ENCODE peak calls at places on chromosomes 4 and X, in six cellular contexts. X is iPS-NIHi11; F is stimulated activated CD4-positive, alpha-beta T cell treated with anti-CD3 and anti-CD28 coated beads, Interleukin-4, amount 100 ng/mL, for 24 hours; V is HuH-7.5; I is colonic mucosa; L is T-helper 17 cell. J is an unnamed sample.

GRCh38 chr4:1244978-1245471 is 3.9 kb downstream of the CTBP1 start:
- DNase-seq in X (no peak), F (no peak), V (peak), I (no peak), L (no peak), J (no peak)

GRCh38 chrX:143634701-143635442 is 1.0 kb downstream of the SLITRK4 start:
- DNase-seq in X (peak), F (no peak), V (no peak), I (no peak), L (no peak), J (no peak)

GRCh38 chr4:1470816-1471442 is 64.7 kb upstream of the NKX1-1 start:
- DNase-seq in X (peak), F (no peak), V (no peak), I (no peak), L (peak), J (no peak)

GRCh38 chr4:146545102-146545501 is 23.4 kb upstream of the SLC10A7 start:
- DNase-seq in X (peak), F (no peak), V (no peak), I (no peak), L (no peak), J (no peak)

GRCh38 chrX:56995271-56995994 is at the start of gene SPIN3:
- DNase-seq in X (peak), F (peak), V (no peak), I (peak), L (peak), J (peak)

GRCh38 chrX:150543230-150544155 is 24.9 kb upstream of the MTM1 start:
- DNase-seq in X (no peak), F (no peak), V (no peak), I (no peak), L (no peak), J (no peak)

GRCh38 chr4:113358784-113359183 is 309.3 kb downstream of the ANK2 start:
- DNase-seq in X (no peak), F (no peak), V (no peak), I (no peak), L (no peak), J (no peak)

GRCh38 chrX:103779156-103779555 is 2.5 kb downstream of the PLP1 start:
- DNase-seq in X (no peak), F (no peak), V (no peak), I (no peak), L (no peak), J (no peak)

GRCh38 chrX:13428055-13428786 is 108.4 kb upstream of the ATXN3L start:
- DNase-seq in X (peak), F (peak), V (no peak), I (no peak), L (no peak), J (no peak)

GRCh38 chrX:31258163-31258562 is 186.3 kb upstream of the FTHL17 start:
- DNase-seq in X (no peak), F (no peak), V (no peak), I (no peak), L (no peak), J (no peak)

GRCh38 chr4:10074767-10075105 is 41.9 kb downstream of the WDR1 start:
- DNase-seq in X (peak), F (no peak), V (peak), I (no peak), L (peak), J (no peak)

GRCh38 chrX:120604359-120604782 is 470 bp downstream of the MCTS1 start:
- DNase-seq in X (peak), F (peak), V (peak), I (peak), L (peak), J (peak)

GRCh38 chr4:166165829-166166420 is 292.9 kb downstream of the TLL1 start:
- DNase-seq in X (peak), F (no peak), V (peak), I (peak), L (no peak), J (no peak)

GRCh38 chr4:140595065-140595464 is 26.3 kb upstream of the UCP1 start:
- DNase-seq in X (peak), F (no peak), V (peak), I (peak), L (no peak), J (peak)

GRCh38 chr4:33650036-33650435 is 2594.3 kb downstream of the ARAP2 start:
- DNase-seq in X (no peak), F (no peak), V (no peak), I (no peak), L (no peak), J (no peak)

GRCh38 chrX:106802063-106802387 is 448 bp upstream of the TBC1D8B start:
- DNase-seq in X (no peak), F (no peak), V (no peak), I (no peak), L (no peak), J (no peak)

GRCh38 chr4:20353646-20354045 is 101.9 kb downstream of the SLIT2 start:
- DNase-seq in X (no peak), F (no peak), V (no peak), I (no peak), L (no peak), J (no peak)

GRCh38 chrX:47456080-47456479 is 26.9 kb downstream of the ZNF41 start:
- DNase-seq in X (no peak), F (no peak), V (no peak), I (no peak), L (no peak), J (no peak)

GRCh38 chr4:7772708-7773385 is 166.8 kb downstream of the AFAP1 start:
- DNase-seq in X (peak), F (no peak), V (no peak), I (peak), L (no peak), J (peak)

GRCh38 chrX:153681175-153681574 is 6.6 kb upstream of the SLC6A8 start:
- DNase-seq in X (no peak), F (no peak), V (no peak), I (no peak), L (no peak), J (no peak)

GRCh38 chr4:17619416-17620105 is 5.1 kb downstream of the MED28 start:
- DNase-seq in X (no peak), F (no peak), V (no peak), I (no peak), L (no peak), J (no peak)

GRCh38 chr4:189409158-189409557 is 531.5 kb upstream of the FRG1 start:
- DNase-seq in X (no peak), F (no peak), V (no peak), I (no peak), L (no peak), J (no peak)

GRCh38 chr4:153127773-153128494 is 76.3 kb upstream of the TRIM2 start:
- DNase-seq in X (peak), F (peak), V (peak), I (peak), L (peak), J (peak)

GRCh38 chr4:113950207-113950606 is 29.2 kb downstream of the ARSJ start:
- DNase-seq in X (no peak), F (no peak), V (no peak), I (no peak), L (no peak), J (no peak)

GRCh38 chr4:72473434-72473900 is 95.6 kb downstream of the ADAMTS3 start:
- DNase-seq in X (no peak), F (no peak), V (no peak), I (no peak), L (no peak), J (no peak)

GRCh38 chr4:29009908-29010307 is 1710.3 kb upstream of the PCDH7 start:
- DNase-seq in X (peak), F (no peak), V (no peak), I (no peak), L (no peak), J (no peak)

GRCh38 chr4:141179474-141180026 is 41.1 kb upstream of the ZNF330 start:
- DNase-seq in X (no peak), F (no peak), V (no peak), I (no peak), L (no peak), J (no peak)

GRCh38 chr4:13193662-13194061 is 290.5 kb downstream of the RAB28 start:
- DNase-seq in X (no peak), F (no peak), V (no peak), I (no peak), L (no peak), J (no peak)

GRCh38 chrX:152428596-152428995 is 22.5 kb downstream of the GABRA3 start:
- DNase-seq in X (no peak), F (no peak), V (no peak), I (no peak), L (no peak), J (no peak)

J was measured in transverse colon.